ENCODE peak calls at places on chromosomes 4 and X, in four cellular contexts. A, Z, V and D are unnamed samples.

GRCh38 chr4:148170408-148171385 is 271.5 kb downstream of the NR3C2 start:
- DNase-seq in A (no peak), Z (no peak), V (no peak), D (no peak)

GRCh38 chr4:168451744-168452394 is 28.4 kb downstream of the DDX60L start:
- DNase-seq in A (no peak), Z (peak; percentile 66), V (no peak), D (peak; percentile 19)

GRCh38 chr4:106816501-106816900 is 219.6 kb downstream of the DKK2 start:
- DNase-seq in Z (no peak), A (no peak), V (no peak), D (no peak)

GRCh38 chrX:103081051-103081450 is 11.9 kb downstream of the NXF3 start:
- DNase-seq in V (no peak), A (no peak), Z (no peak), D (no peak)

GRCh38 chr4:95835672-95836071 is 4.2 kb upstream of the PDHA2 start:
- DNase-seq in A (no peak), V (no peak), Z (no peak), D (peak; percentile 49)

GRCh38 chrX:48958635-48959094 is 1.3 kb upstream of the OTUD5 start:
- DNase-seq in V (peak; percentile 21), A (no peak), Z (no peak), D (peak; percentile 31)

GRCh38 chr4:184536881-184537248 is 62.5 kb upstream of the IRF2 start:
- DNase-seq in Z (no peak), V (no peak), A (no peak), D (no peak)

GRCh38 chr4:3302164-3302785 is 9.5 kb downstream of the RGS12 start:
- DNase-seq in V (no peak), A (peak; percentile 74), Z (no peak), D (no peak)

GRCh38 chr4:102022343-102022742 is 231.8 kb downstream of the BANK1 start:
- DNase-seq in A (no peak), V (no peak), Z (no peak), D (no peak)

GRCh38 chrX:140525448-140525847 is 20.6 kb upstream of the SOX3 start:
- DNase-seq in Z (no peak), A (no peak), V (no peak), D (no peak)

GRCh38 chr4:147984065-147984777 is 252.3 kb downstream of the ARHGAP10 start:
- DNase-seq in Z (peak; percentile 38), V (no peak), A (no peak), D (peak; percentile 87)

GRCh38 chr4:138976526-138976925 is 39.1 kb upstream of the NOCT start:
- DNase-seq in V (no peak), Z (no peak), A (no peak), D (no peak)

GRCh38 chr4:185754961-185755360 is 57.0 kb downstream of the SORBS2 start:
- DNase-seq in A (no peak), Z (no peak), V (no peak), D (no peak)

GRCh38 chr4:32858971-32859370 is 2138.8 kb downstream of the PCDH7 start:
- DNase-seq in V (no peak), A (no peak), Z (peak; percentile 38), D (peak; percentile 7)

GRCh38 chr4:76546282-76547166 is 111.5 kb downstream of the SHROOM3 start:
- DNase-seq in V (peak; percentile 74), Z (peak; percentile 75), A (no peak), D (peak; percentile 74)

GRCh38 chr4:151231915-151232595 is 44.9 kb upstream of the PRSS48 start:
- DNase-seq in Z (no peak), A (no peak), V (no peak), D (no peak)

GRCh38 chrX:14598330-14598729 is 69.0 kb downstream of the GLRA2 start:
- DNase-seq in A (no peak), V (no peak), Z (no peak), D (no peak)

GRCh38 chr4:37827030-37827705 is 682 bp downstream of the PGM2 start:
- DNase-seq in Z (no peak), A (no peak), V (no peak), D (no peak)

GRCh38 chr4:133938061-133938460 is 263.5 kb downstream of the PABPC4L start:
- DNase-seq in Z (no peak), V (no peak), A (no peak), D (no peak)

GRCh38 chrX:133265331-133265730 is 47.2 kb upstream of the TFDP3 start:
- DNase-seq in Z (no peak), V (no peak), A (no peak), D (no peak)

GRCh38 chr4:107854326-107855030 is 29.7 kb downstream of the SGMS2 start:
- DNase-seq in V (no peak), A (no peak), Z (no peak), D (peak; percentile 39)

GRCh38 chr4:189771696-189772361 is 168.8 kb upstream of the FRG1 start:
- DNase-seq in Z (no peak), V (no peak), A (no peak), D (no peak)

GRCh38 chr4:25103423-25103822 is 56.8 kb downstream of the SEPSECS start:
- DNase-seq in Z (no peak), A (no peak), V (no peak), D (no peak)

GRCh38 chr4:6974138-6974848 is 64.7 kb downstream of the TBC1D14 start:
- DNase-seq in A (peak; percentile 69), V (peak; percentile 77), Z (peak; percentile 80), D (peak; percentile 85)

GRCh38 chr4:6892190-6892908 is 17.3 kb upstream of the TBC1D14 start:
- DNase-seq in V (no peak), Z (no peak), A (peak; percentile 17), D (no peak)

GRCh38 chr4:48093949-48094550 is 40.0 kb downstream of the TXK start:
- DNase-seq in A (no peak), V (no peak), Z (no peak), D (peak; percentile 84)

GRCh38 chrX:17164936-17165335 is 210.1 kb upstream of the NHS start:
- DNase-seq in V (no peak), A (no peak), Z (no peak), D (no peak)

GRCh38 chr4:8276358-8277240 is 7.0 kb downstream of the HTRA3 start:
- DNase-seq in Z (no peak), A (no peak), V (no peak), D (peak; percentile 30)

GRCh38 chr4:179095585-179096228 is 1653.5 kb upstream of the AGA start:
- DNase-seq in V (no peak), Z (no peak), A (no peak), D (peak; percentile 32)

GRCh38 chr4:47349323-47349722 is 114.2 kb downstream of the COMMD8 start:
- DNase-seq in V (no peak), Z (no peak), A (no peak), D (no peak)

GRCh38 chrX:4932790-4933189 is 1219.3 kb upstream of the PRKX start:
- DNase-seq in Z (no peak), V (no peak), A (no peak), D (no peak)

GRCh38 chr4:151998723-151999122 is 237.9 kb upstream of the GATB start:
- DNase-seq in Z (no peak), A (no peak), V (no peak), D (no peak)

GRCh38 chr4:156774422-156774821 is 197.2 kb downstream of the PDGFC start:
- DNase-seq in A (no peak), V (no peak), Z (no peak), D (no peak)

GRCh38 chr4:82428969-82429727 is 1.1 kb downstream of the HNRNPDL start:
- DNase-seq in Z (no peak), A (peak; percentile 93), V (peak; percentile 89), D (peak; percentile 89)

GRCh38 chr4:80362578-80363181 is 27.1 kb downstream of the CFAP299 start:
- DNase-seq in Z (no peak), A (peak; percentile 38), V (no peak), D (peak; percentile 29)

GRCh38 chr4:8095956-8096689 is 62.5 kb downstream of the ABLIM2 start:
- DNase-seq in A (no peak), V (no peak), Z (no peak), D (no peak)

GRCh38 chrX:6941041-6941440 is 206.5 kb upstream of the STS start:
- DNase-seq in Z (no peak), A (no peak), V (no peak), D (no peak)

GRCh38 chrX:76253432-76253831 is 80.6 kb downstream of the PBDC1 start:
- DNase-seq in V (no peak), Z (peak; percentile 1), A (peak; percentile 4), D (peak; percentile 50)

GRCh38 chr4:20890752-20891151 is 190.5 kb downstream of the PACRGL start:
- DNase-seq in A (no peak), V (no peak), Z (no peak), D (no peak)

GRCh38 chrX:12223650-12224049 is 85.4 kb downstream of the FRMPD4 start:
- DNase-seq in A (no peak), Z (no peak), V (no peak), D (no peak)

DNA sequence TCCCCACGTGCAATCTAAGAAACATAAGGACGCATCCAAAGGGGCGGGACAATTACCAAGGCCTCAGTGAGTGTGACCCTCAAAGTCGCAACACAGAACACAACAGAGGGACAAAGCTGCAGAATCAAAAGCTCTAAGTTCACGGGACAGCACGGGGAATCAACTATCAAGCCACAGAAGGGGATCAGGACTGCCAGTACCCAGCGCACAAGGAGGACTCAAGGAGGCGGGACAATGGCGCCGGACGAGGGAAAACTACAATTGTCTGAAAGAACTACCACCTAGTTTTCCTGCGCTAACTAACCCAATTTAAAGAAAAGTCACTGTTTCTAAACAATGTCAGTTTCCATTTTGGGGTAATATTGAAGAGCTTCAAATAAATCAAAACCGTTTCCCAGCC is 1.3 kb downstream of the FAM53A start:
- DNase-seq in A (no peak), Z (no peak), V (no peak), D (no peak)
- H3K4me3 ChIP-seq in A (no peak overlapping the region), Z (peak overlapping the region; percentile 55), V (peak overlapping the region; percentile 81), D (peak overlapping the region; percentile 49)

GRCh38 chrX:78330068-78330467 is 2.7 kb upstream of the CYSLTR1 start:
- DNase-seq in A (no peak), Z (no peak), V (no peak), D (no peak)
- H3K4me3 ChIP-seq in A (no peak overlapping the region), Z (no peak overlapping the region), V (no peak overlapping the region), D (no peak overlapping the region)

GRCh38 chr4:122458625-122459024 is 2.1 kb upstream of the IL2 start:
- DNase-seq in V (no peak), Z (no peak), A (peak; percentile 15), D (no peak)
- H3K4me3 ChIP-seq in V (peak overlapping the region; percentile 46), Z (no peak overlapping the region), A (peak overlapping the region; percentile 37), D (no peak overlapping the region)

GRCh38 chrX:13570245-13570573 is 808 bp downstream of the EGFL6 start:
- DNase-seq in Z (no peak), A (no peak), V (no peak), D (no peak)
- H3K4me3 ChIP-seq in Z (no peak overlapping the region), A (no peak overlapping the region), V (peak overlapping the region; percentile 60), D (no peak overlapping the region)

DNA sequence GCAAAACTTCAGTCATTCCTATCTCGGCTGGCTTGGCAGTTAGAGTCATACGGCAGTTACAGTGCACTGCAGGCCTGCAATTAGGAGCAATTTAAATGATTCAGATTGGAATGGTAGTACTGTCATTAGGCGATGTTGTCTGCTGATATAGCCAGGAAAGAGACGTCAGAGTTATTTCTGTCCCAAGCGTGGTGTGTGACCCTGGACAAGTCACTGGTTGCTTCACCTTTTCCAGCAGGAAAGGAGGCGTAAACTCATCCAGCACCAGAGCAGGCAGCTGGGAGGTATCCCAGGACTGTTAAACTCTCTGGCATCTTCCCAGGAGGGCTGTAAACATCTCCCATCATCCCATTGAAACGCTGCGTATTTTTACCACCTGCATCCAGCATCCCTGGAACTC is 842 bp upstream of the LNX1 start:
- DNase-seq in A (no peak), Z (no peak), V (no peak), D (peak; percentile 2)
- H3K4me3 ChIP-seq in A (no peak overlapping the region), Z (no peak overlapping the region), V (peak overlapping the region; percentile 42), D (no peak overlapping the region)

GRCh38 chr4:15837591-15837990 is 59.5 kb downstream of the CD38 start:
- DNase-seq in V (no peak), Z (no peak), A (no peak), D (no peak)
- H3K4me3 ChIP-seq in V (no peak overlapping the region), Z (no peak overlapping the region), A (no peak overlapping the region), D (no peak overlapping the region)